ENCODE peak calls at places on chromosomes 11 and 22, in five cellular contexts. E is KBM-7, O is NCI-H1105, F is fibroblast of pulmonary artery, Q is adrenal gland. B is an unnamed sample.

GRCh38 chr11:130454495-130455262 is 6.2 kb downstream of the ADAMTS15 start:
- DNase-seq in E (no peak), O (no peak), F (no peak), Q (no peak), B (no peak)

GRCh38 chr11:17607083-17607429 is 60.0 kb downstream of the OTOG start:
- DNase-seq in E (no peak), O (no peak), F (no peak), Q (no peak), B (no peak)

GRCh38 chr11:992577-992976 is 43.9 kb downstream of the MUC6 start:
- DNase-seq in E (no peak), O (no peak), F (no peak), Q (no peak), B (no peak)

GRCh38 chr11:17544181-17544622 is at the start of gene USH1C:
- DNase-seq in E (no peak), O (no peak), F (no peak), Q (no peak), B (no peak)

GRCh38 chr22:43038325-43038724 is 23.4 kb upstream of the PACSIN2 start:
- DNase-seq in E (no peak), O (no peak), F (no peak), Q (no peak), B (no peak)

GRCh38 chr11:117818036-117818858 is 6.3 kb downstream of the FXYD2 start:
- DNase-seq in E (no peak), O (no peak), F (peak; percentile 53), Q (peak; percentile 69), B (no peak)

GRCh38 chr11:134124660-134125451 is 56.0 kb downstream of the JAM3 start:
- DNase-seq in E (no peak), O (peak; percentile 54), F (peak; percentile 66), Q (peak; percentile 65), B (no peak)

GRCh38 chr11:7437706-7438105 is 47.6 kb upstream of the OLFML1 start:
- DNase-seq in E (no peak), O (no peak), F (no peak), Q (no peak), B (no peak)

GRCh38 chr11:74232316-74232950 is 61.3 kb downstream of the PPME1 start:
- DNase-seq in E (no peak), O (no peak), F (peak; percentile 20), Q (no peak), B (no peak)

GRCh38 chr11:15920856-15921629 is 435.3 kb downstream of the SOX6 start:
- DNase-seq in E (no peak), O (no peak), F (peak; percentile 23), Q (no peak), B (no peak)

GRCh38 chr11:88579466-88579865 is 241.9 kb upstream of the CTSC start:
- DNase-seq in E (no peak), O (no peak), F (no peak), Q (no peak), B (no peak)

GRCh38 chr11:86162257-86162656 is 82.3 kb upstream of the EED start:
- DNase-seq in E (peak; percentile 49), O (no peak), F (peak; percentile 83), Q (peak; percentile 43), B (no peak)

GRCh38 chr11:66815646-66816045 is 27.6 kb upstream of the RCE1 start:
- DNase-seq in E (no peak), O (no peak), F (no peak), Q (no peak), B (no peak)

GRCh38 chr11:131979364-131979763 is 608.9 kb downstream of the NTM start:
- DNase-seq in E (no peak), O (peak; percentile 61), F (no peak), Q (no peak), B (no peak)

GRCh38 chr11:107598225-107599139 is 7.5 kb downstream of the ELMOD1 start:
- DNase-seq in E (peak; percentile 9), O (no peak), F (peak; percentile 14), Q (peak; percentile 23), B (no peak)

GRCh38 chr22:25827415-25827814 is 85.4 kb downstream of the MYO18B start:
- DNase-seq in E (no peak), O (no peak), F (no peak), Q (no peak), B (no peak)

GRCh38 chr11:118672865-118673264 is 6.6 kb downstream of the TREH start:
- DNase-seq in E (peak; percentile 53), O (no peak), F (peak; percentile 35), Q (no peak), B (no peak)

GRCh38 chr22:22816171-22816514 is 71.5 kb upstream of the IGLL5 start:
- DNase-seq in E (no peak), O (no peak), F (no peak), Q (no peak), B (no peak)

GRCh38 chr11:16609769-16610168 is 128.7 kb upstream of the C11orf58 start:
- DNase-seq in E (no peak), O (no peak), F (no peak), Q (no peak), B (no peak)

GRCh38 chr11:58178444-58178843 is 10.4 kb upstream of the OR9Q2 start:
- DNase-seq in E (no peak), O (no peak), F (no peak), Q (no peak), B (no peak)

GRCh38 chr11:47412152-47412746 is 3.9 kb downstream of the SLC39A13 start:
- DNase-seq in E (peak; percentile 48), O (no peak), F (peak; percentile 44), Q (peak; percentile 59), B (no peak)

GRCh38 chr22:45472426-45472825 is 30.3 kb upstream of the FBLN1 start:
- DNase-seq in E (no peak), O (no peak), F (no peak), Q (no peak), B (no peak)

GRCh38 chr11:60165538-60165937 is 17.3 kb downstream of the MS4A6A start:
- DNase-seq in E (no peak), O (no peak), F (no peak), Q (no peak), B (no peak)

GRCh38 chr11:35486934-35487333 is 38.5 kb downstream of the PAMR1 start:
- DNase-seq in E (no peak), O (no peak), F (no peak), Q (no peak), B (no peak)

GRCh38 chr11:59918494-59918893 is 19.7 kb upstream of the OOSP1 start:
- DNase-seq in E (no peak), O (no peak), F (peak; percentile 62), Q (no peak), B (no peak)

GRCh38 chr11:569273-569885 is 6.9 kb upstream of the PHRF1 start:
- DNase-seq in E (no peak), O (no peak), F (no peak), Q (peak; percentile 54), B (no peak)

GRCh38 chr22:45638197-45638596 is 33.4 kb upstream of the ATXN10 start:
- DNase-seq in E (no peak), O (no peak), F (no peak), Q (no peak), B (no peak)

GRCh38 chr11:109123811-109124787 is 297.9 kb upstream of the C11orf87 start:
- DNase-seq in E (no peak), O (no peak), F (peak; percentile 35), Q (no peak), B (no peak)

GRCh38 chr11:42175203-42175602 is 715.8 kb upstream of the LRRC4C start:
- DNase-seq in E (no peak), O (no peak), F (peak; percentile 77), Q (no peak), B (no peak)